ENCODE peak calls at places on chromosomes 12 and 14, in six cellular contexts. F is retina; V is CD8-positive, alpha-beta memory T cell; U is esophagus squamous epithelium; P is HEK293T; O is sciatic nerve. K is an unnamed sample.

GRCh38 chr14:102285106-102285505 is 19.9 kb downstream of the MOK start:
- DNase-seq in F (no peak), O (no peak), P (no peak), U (no peak), V (no peak), K (no peak)

GRCh38 chr12:110345176-110345651 is 58.3 kb downstream of the ANAPC7 start:
- DNase-seq in U (peak), P (no peak), V (no peak), O (no peak), F (no peak), K (no peak)

GRCh38 chr14:96949594-96949993 is 152.4 kb downstream of the VRK1 start:
- DNase-seq in O (no peak), F (no peak), V (no peak), P (no peak), U (no peak), K (no peak)

GRCh38 chr12:6265038-6265405 is 45.5 kb upstream of the PLEKHG6 start:
- DNase-seq in P (no peak), O (no peak), U (no peak), V (no peak), F (no peak), K (no peak)

GRCh38 chr12:27003421-27004311 is 10.5 kb downstream of the TM7SF3 start:
- DNase-seq in F (peak), U (no peak), V (no peak), P (no peak), O (no peak), K (peak)

GRCh38 chr12:124648710-124649384 is 81.4 kb upstream of the NCOR2 start:
- DNase-seq in O (no peak), F (no peak), P (no peak), U (no peak), V (no peak), K (no peak)

GRCh38 chr14:65210118-65210826 is 108.0 kb upstream of the MAX start:
- DNase-seq in U (no peak), O (no peak), F (no peak), V (no peak), P (no peak), K (no peak)

GRCh38 chr12:122129131-122129530 is 44.9 kb downstream of the IL31 start:
- DNase-seq in U (no peak), P (no peak), O (no peak), V (no peak), F (no peak), K (no peak)

GRCh38 chr14:33530358-33530757 is 420.5 kb downstream of the EGLN3 start:
- DNase-seq in V (no peak), F (no peak), P (no peak), U (no peak), O (no peak), K (no peak)

GRCh38 chr12:10385181-10385613 is 4.6 kb downstream of the KLRK1 start:
- DNase-seq in V (no peak), F (no peak), P (no peak), O (no peak), U (no peak), K (no peak)

GRCh38 chr14:100320157-100320856 is 2.8 kb upstream of the SLC25A47 start:
- DNase-seq in P (no peak), U (no peak), F (no peak), O (no peak), V (no peak), K (no peak)

GRCh38 chr12:67306712-67307111 is 37.6 kb downstream of the CAND1 start:
- DNase-seq in F (no peak), O (no peak), U (no peak), V (no peak), P (no peak), K (no peak)

GRCh38 chr14:34436118-34436905 is 25.7 kb downstream of the SPTSSA start:
- DNase-seq in U (no peak), P (no peak), O (no peak), F (no peak), V (no peak), K (no peak)

GRCh38 chr12:94875525-94875924 is 128.0 kb downstream of the NDUFA12 start:
- DNase-seq in O (no peak), U (no peak), F (no peak), V (no peak), P (peak), K (peak)

GRCh38 chr12:2317819-2318218 is 265.0 kb downstream of the CACNA1C start:
- DNase-seq in V (no peak), F (peak), P (no peak), U (no peak), O (no peak), K (no peak)

GRCh38 chr12:115383668-115384067 is 699.7 kb upstream of the TBX3 start:
- DNase-seq in P (no peak), F (no peak), O (no peak), V (no peak), U (no peak), K (no peak)

GRCh38 chr12:55931780-55932545 is 1.0 kb downstream of the DGKA start:
- DNase-seq in V (peak), P (peak), U (no peak), F (peak), O (peak), K (peak)

GRCh38 chr12:126545411-126545810 is 1480.2 kb downstream of the AACS start:
- DNase-seq in O (no peak), F (no peak), U (no peak), V (no peak), P (no peak), K (no peak)

GRCh38 chr14:20434701-20435453 is 1.1 kb downstream of the KLHL33 start:
- DNase-seq in P (no peak), U (no peak), V (no peak), F (peak), O (peak), K (no peak)

K was measured in NCI-H2227 treated with DMSO at 0.1 percent for 48 hours.